ENCODE peak calls at places on chromosomes 5 and 9, in four cellular contexts. P is Jurkat, Clone E6-1; X is skeletal muscle cell; L is neuronal stem cell. S is an unnamed sample.

GRCh38 chr5:60794691-60795090 is 49.4 kb downstream of the ELOVL7 start:
- DNase-seq in P (no peak), X (no peak), L (no peak), S (peak)

GRCh38 chr5:14064841-14065240 is 78.3 kb upstream of the TRIO start:
- DNase-seq in P (no peak), X (no peak), L (no peak), S (no peak)

GRCh38 chr5:127404190-127404589 is 113.2 kb upstream of the PRRC1 start:
- DNase-seq in P (no peak), X (no peak), L (no peak), S (no peak)

GRCh38 chr5:14109771-14110170 is 33.4 kb upstream of the TRIO start:
- DNase-seq in P (no peak), X (no peak), L (no peak), S (no peak)

GRCh38 chr5:140145223-140145622 is 19.5 kb downstream of the IGIP start:
- DNase-seq in P (no peak), X (no peak), L (no peak), S (no peak)

GRCh38 chr9:38486056-38486455 is 61.8 kb upstream of the IGFBPL1 start:
- DNase-seq in P (no peak), X (no peak), L (no peak), S (no peak)

GRCh38 chr5:159990506-159990905 is 18.4 kb upstream of the TTC1 start:
- DNase-seq in P (no peak), X (no peak), L (no peak), S (peak)

GRCh38 chr9:12716823-12717222 is 23.6 kb downstream of the TYRP1 start:
- DNase-seq in P (no peak), X (no peak), L (no peak), S (no peak)

GRCh38 chr5:120293796-120294195 is 170.3 kb upstream of the PRR16 start:
- DNase-seq in P (no peak), X (peak), L (no peak), S (no peak)

GRCh38 chr9:130176760-130177159 is 4.6 kb downstream of the NCS1 start:
- DNase-seq in P (no peak), X (no peak), L (no peak), S (no peak)

GRCh38 chr5:157442989-157443619 is 16.9 kb upstream of the NIPAL4 start:
- DNase-seq in P (no peak), X (no peak), L (no peak), S (no peak)

GRCh38 chr5:151742870-151743294 is 15.5 kb downstream of the ATOX1 start:
- DNase-seq in P (no peak), X (no peak), L (peak), S (peak)

GRCh38 chr5:157004893-157005551 is 42.0 kb upstream of the TIMD4 start:
- DNase-seq in P (no peak), X (no peak), L (no peak), S (no peak)

GRCh38 chr5:54548565-54548964 is 31.0 kb downstream of the SNX18 start:
- DNase-seq in P (no peak), X (no peak), L (no peak), S (no peak)

GRCh38 chr9:120863833-120864232 is 13.2 kb downstream of the PHF19 start:
- DNase-seq in P (no peak), X (no peak), L (no peak), S (no peak)

GRCh38 chr9:98071737-98072136 is 15.2 kb downstream of the NANS start:
- DNase-seq in P (no peak), X (no peak), L (no peak), S (no peak)

GRCh38 chr9:89482950-89483349 is 15.0 kb downstream of the SEMA4D start:
- DNase-seq in P (no peak), X (no peak), L (no peak), S (no peak)

GRCh38 chr5:80182802-80183645 is 72.8 kb downstream of the SERINC5 start:
- DNase-seq in P (peak), X (no peak), L (no peak), S (no peak)

GRCh38 chr5:154899107-154899816 is 38.7 kb downstream of the GEMIN5 start:
- DNase-seq in P (no peak), X (no peak), L (no peak), S (no peak)

GRCh38 chr9:75161116-75161857 is 73.0 kb downstream of the OSTF1 start:
- DNase-seq in P (no peak), X (no peak), L (no peak), S (no peak)

GRCh38 chr9:84397822-84398221 is 57.3 kb upstream of the SLC28A3 start:
- DNase-seq in P (no peak), X (peak), L (no peak), S (peak)

GRCh38 chr5:59542841-59543825 is 350.4 kb downstream of the PDE4D start:
- DNase-seq in P (no peak), X (peak), L (no peak), S (no peak)

GRCh38 chr9:23555849-23556248 is 270.2 kb downstream of the ELAVL2 start:
- DNase-seq in P (no peak), X (no peak), L (no peak), S (no peak)

GRCh38 chr5:143129203-143129602 is 274.3 kb downstream of the NR3C1 start:
- DNase-seq in P (no peak), X (no peak), L (no peak), S (no peak)

GRCh38 chr9:38068866-38069628 is at the start of gene SHB:
- DNase-seq in P (peak), X (no peak), L (peak), S (peak)

GRCh38 chr5:146378981-146379380 is 40.3 kb downstream of the POU4F3 start:
- DNase-seq in P (no peak), X (no peak), L (no peak), S (no peak)

DNA sequence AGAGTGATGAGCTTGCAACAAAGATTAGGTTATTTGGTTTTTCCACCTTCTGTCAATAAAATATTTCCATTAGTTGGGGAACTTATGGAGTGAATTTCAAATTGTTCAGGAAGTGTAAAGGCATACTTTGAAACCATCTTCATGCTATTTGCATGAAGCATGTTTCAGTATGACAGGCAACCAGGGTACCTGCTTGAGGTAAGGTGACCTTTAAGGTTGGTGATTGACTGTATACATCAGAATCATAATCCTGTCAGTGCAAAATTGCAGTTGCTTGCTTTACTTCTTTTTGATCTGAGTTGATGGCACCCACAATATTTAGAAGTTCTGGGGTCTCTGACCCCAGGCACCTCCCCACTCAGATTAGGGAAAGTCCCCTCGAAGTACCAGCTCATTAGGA is 26.0 kb upstream of the TMEM171 start:
- DNase-seq in P (no peak), X (no peak), L (no peak), S (no peak)
- H3K4me3 ChIP-seq in P (no peak), X (no peak), L (no peak), S (no peak)

GRCh38 chr5:32936329-32936728 is 225.2 kb downstream of the NPR3 start:
- DNase-seq in P (no peak), X (no peak), L (no peak), S (no peak)
- H3K4me3 ChIP-seq in P (no peak), X (no peak), L (no peak), S (no peak)

GRCh38 chr5:118405650-118406061 is 582.7 kb downstream of the DTWD2 start:
- DNase-seq in P (peak), X (peak), L (no peak), S (no peak)
- H3K4me3 ChIP-seq in P (no peak), X (no peak), L (no peak), S (no peak)

GRCh38 chr5:10351199-10351881 is 2.2 kb upstream of the MARCHF6 start:
- DNase-seq in P (no peak), X (peak), L (no peak), S (no peak)
- H3K4me3 ChIP-seq in P (no peak), X (no peak), L (no peak), S (no peak)

GRCh38 chr5:115170924-115171510 is 1.3 kb upstream of the TRIM36 start:
- DNase-seq in P (no peak), X (no peak), L (no peak), S (no peak)
- H3K4me3 ChIP-seq in P (peak), X (peak), L (peak), S (peak)

GRCh38 chr5:88660326-88660946 is 222.5 kb downstream of the MEF2C start:
- DNase-seq in P (no peak), X (no peak), L (no peak), S (peak)
- H3K4me3 ChIP-seq in P (peak), X (peak), L (peak), S (peak)

DNA sequence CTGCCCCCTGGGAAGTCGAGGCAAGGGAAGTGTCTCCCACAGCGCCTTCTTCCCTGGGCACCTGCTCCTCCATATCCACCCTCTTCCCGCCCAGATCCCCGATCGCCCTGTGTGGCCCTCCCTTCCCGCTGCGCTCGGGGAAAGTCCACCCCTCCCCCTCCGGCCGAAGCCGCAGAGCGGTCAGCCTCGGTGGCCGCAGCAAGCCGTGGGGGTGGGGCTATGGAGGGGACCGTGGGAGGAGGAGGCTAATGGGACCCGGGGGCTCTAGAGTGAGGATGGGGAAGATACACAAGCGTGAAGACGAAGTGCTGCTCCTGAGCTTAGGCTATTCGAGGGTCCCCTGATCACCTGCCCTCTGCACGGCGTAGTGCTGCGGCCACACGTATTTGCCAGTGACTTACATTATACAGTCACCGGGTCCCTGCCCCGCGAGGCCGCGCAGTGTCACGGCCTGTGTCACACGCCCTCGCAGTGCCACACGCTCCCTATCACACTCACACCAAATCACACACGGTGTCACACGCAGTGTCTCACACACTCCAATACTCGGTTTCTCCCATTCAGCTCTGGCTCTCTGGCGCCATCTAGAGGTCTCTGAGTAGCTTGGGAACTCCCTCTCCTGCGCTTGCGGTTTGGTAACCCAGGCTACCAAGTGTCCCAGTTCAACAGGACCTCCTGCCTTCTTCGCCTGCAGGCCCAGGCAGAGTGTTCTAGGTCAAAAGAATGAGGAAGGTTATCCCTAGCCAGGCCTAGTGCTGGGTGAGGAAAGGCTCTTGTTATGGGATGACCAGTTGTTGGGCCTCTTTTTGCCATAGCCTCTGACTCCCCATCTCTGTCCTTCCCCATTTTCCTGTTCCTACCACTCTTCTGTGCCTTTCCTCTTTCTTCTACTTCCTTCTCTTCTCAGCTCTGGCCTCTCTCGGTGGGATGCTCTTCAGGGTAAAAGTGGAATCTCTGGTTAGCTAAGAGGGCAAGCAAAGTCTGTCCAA is 855 bp upstream of the PCDH1 start:
- DNase-seq in P (peak), X (peak), L (peak), S (peak)
- H3K4me3 ChIP-seq in P (no peak), X (peak), L (peak), S (no peak)

GRCh38 chr5:3311443-3311842 is 284.2 kb upstream of the IRX1 start:
- DNase-seq in P (no peak), X (no peak), L (no peak), S (no peak)

GRCh38 chr5:3312299-3312698 is 283.3 kb upstream of the IRX1 start:
- DNase-seq in P (no peak), X (no peak), L (no peak), S (no peak)

GRCh38 chr5:3317051-3317795 is 278.4 kb upstream of the IRX1 start:
- DNase-seq in P (no peak), X (no peak), L (no peak), S (no peak)

GRCh38 chr5:3310551-3311340 is 284.9 kb upstream of the IRX1 start:
- DNase-seq in P (no peak), X (peak), L (no peak), S (no peak)

DNA sequence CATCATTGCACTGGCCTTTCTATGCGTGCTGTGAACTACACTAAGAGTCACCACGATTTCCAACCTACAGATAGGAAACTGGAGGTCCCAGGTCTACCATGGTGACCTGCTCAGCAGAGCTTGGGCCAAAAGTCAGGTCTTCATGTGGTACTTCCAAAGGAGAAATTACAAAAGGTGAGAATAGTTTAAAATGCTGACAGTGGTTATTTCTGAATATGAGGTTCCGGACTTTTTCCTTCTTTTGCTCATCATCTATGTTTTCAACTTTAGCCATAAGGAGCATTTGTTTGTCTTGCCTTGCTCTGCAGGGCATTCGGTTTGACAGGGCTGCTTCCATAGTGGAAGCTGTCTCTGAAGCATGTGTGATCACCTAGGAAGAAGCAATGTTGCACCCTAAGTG is 282.1 kb upstream of the IRX1 start:
- DNase-seq in P (no peak), X (no peak), L (no peak), S (no peak)
- H3K4me3 ChIP-seq in P (no peak), X (no peak), L (no peak), S (no peak)

GRCh38 chr9:124871156-124871561 is 9.2 kb downstream of the ARPC5L start:
- DNase-seq in P (no peak), X (no peak), L (no peak), S (peak)
- H3K4me3 ChIP-seq in P (no peak), X (peak), L (peak), S (peak)

S was measured in Karpas-422.